ENCODE peak calls at places on chromosome 9, in five cellular contexts. S is hepatocyte, R is OCI-LY7, A is GM23248, G is neural progenitor cell. Q is an unnamed sample.

GRCh38 chr9:79371301-79371700 is 200.5 kb upstream of the TLE4 start:
- DNase-seq in S (no peak), R (no peak), A (no peak), G (no peak), Q (no peak)

GRCh38 chr9:106983346-106983745 is 120.4 kb downstream of the ZNF462 start:
- DNase-seq in S (no peak), R (no peak), A (no peak), G (no peak), Q (no peak)

GRCh38 chr9:69131682-69132081 is 42.4 kb upstream of the TJP2 start:
- DNase-seq in S (peak; percentile 86), R (no peak), A (peak; percentile 85), G (no peak), Q (no peak)

GRCh38 chr9:86135374-86135773 is 36.0 kb upstream of the GOLM1 start:
- DNase-seq in S (no peak), R (no peak), A (no peak), G (no peak), Q (no peak)

GRCh38 chr9:134884492-134884891 is 3.9 kb downstream of the FCN2 start:
- DNase-seq in S (no peak), R (no peak), A (no peak), G (no peak), Q (no peak)

GRCh38 chr9:112086627-112087026 is 88.5 kb downstream of the SUSD1 start:
- DNase-seq in S (no peak), R (peak; percentile 12), A (peak; percentile 68), G (peak; percentile 44), Q (no peak)

GRCh38 chr9:110655723-110656641 is 12.6 kb upstream of the MUSK start:
- DNase-seq in S (no peak), R (no peak), A (peak; percentile 90), G (no peak), Q (no peak)

GRCh38 chr9:108463927-108464606 is 391.7 kb downstream of the ACTL7B start:
- DNase-seq in S (no peak), R (no peak), A (peak; percentile 51), G (no peak), Q (no peak)

GRCh38 chr9:4517274-4517673 is 27.0 kb downstream of the SLC1A1 start:
- DNase-seq in S (no peak), R (no peak), A (peak; percentile 61), G (no peak), Q (no peak)

GRCh38 chr9:71911908-71912325 is 478 bp downstream of the C9orf85 start:
- DNase-seq in S (no peak), R (no peak), A (peak; percentile 75), G (no peak), Q (no peak)

GRCh38 chr9:84379740-84380139 is 39.2 kb upstream of the SLC28A3 start:
- DNase-seq in S (no peak), R (no peak), A (peak; percentile 40), G (no peak), Q (no peak)

GRCh38 chr9:3435732-3436131 is 90.1 kb downstream of the RFX3 start:
- DNase-seq in S (no peak), R (no peak), A (no peak), G (no peak), Q (no peak)

GRCh38 chr9:122192261-122192875 is 32.7 kb downstream of the MORN5 start:
- DNase-seq in S (no peak), R (no peak), A (no peak), G (no peak), Q (peak; percentile 30)

GRCh38 chr9:38421498-38422211 is 2.6 kb downstream of the IGFBPL1 start:
- DNase-seq in S (no peak), R (no peak), A (no peak), G (peak; percentile 91), Q (no peak)

GRCh38 chr9:84045481-84046097 is 65.0 kb downstream of the RMI1 start:
- DNase-seq in S (peak; percentile 7), R (no peak), A (no peak), G (no peak), Q (no peak)

GRCh38 chr9:14018061-14018460 is 295.9 kb downstream of the NFIB start:
- DNase-seq in S (peak; percentile 24), R (no peak), A (peak; percentile 78), G (no peak), Q (no peak)

GRCh38 chr9:98708103-98708932 is 417 bp downstream of the GABBR2 start:
- DNase-seq in S (no peak), R (no peak), A (peak; percentile 48), G (no peak), Q (no peak)

GRCh38 chr9:120904061-120904998 is 22.3 kb downstream of the TRAF1 start:
- DNase-seq in S (no peak), R (peak; percentile 89), A (no peak), G (no peak), Q (peak; percentile 94)

GRCh38 chr9:83065233-83065632 is 2.3 kb upstream of the RASEF start:
- DNase-seq in S (no peak), R (no peak), A (no peak), G (no peak), Q (no peak)

GRCh38 chr9:108937561-108938305 is 3.5 kb downstream of the ABITRAM start:
- DNase-seq in S (no peak), R (no peak), A (no peak), G (no peak), Q (no peak)

GRCh38 chr9:35566417-35566816 is 38.6 kb upstream of the TESK1 start:
- DNase-seq in S (no peak), R (no peak), A (peak; percentile 74), G (no peak), Q (no peak)

GRCh38 chr9:113673726-113674125 is 202.4 kb upstream of the ZNF618 start:
- DNase-seq in S (no peak), R (no peak), A (peak; percentile 48), G (no peak), Q (no peak)

GRCh38 chr9:699396-699795 is 142.1 kb upstream of the DMRT1 start:
- DNase-seq in S (no peak), R (no peak), A (no peak), G (no peak), Q (no peak)

GRCh38 chr9:87382902-87383301 is 114.8 kb upstream of the DAPK1 start:
- DNase-seq in S (no peak), R (no peak), A (peak; percentile 30), G (no peak), Q (no peak)

GRCh38 chr9:35350827-35351549 is 138.9 kb upstream of the RUSC2 start:
- DNase-seq in S (no peak), R (no peak), A (peak; percentile 70), G (no peak), Q (no peak)

GRCh38 chr9:26746357-26747072 is 146.1 kb downstream of the CAAP1 start:
- DNase-seq in S (peak; percentile 61), R (no peak), A (peak; percentile 28), G (no peak), Q (peak; percentile 70)

GRCh38 chr9:105148328-105149006 is 96.0 kb upstream of the SLC44A1 start:
- DNase-seq in S (no peak), R (no peak), A (no peak), G (peak; percentile 51), Q (no peak)

GRCh38 chr9:109811876-109812275 is 31.9 kb downstream of the PALM2AKAP2 start:
- DNase-seq in S (no peak), R (no peak), A (no peak), G (no peak), Q (no peak)

GRCh38 chr9:130448771-130449170 is 4.0 kb downstream of the ASS1 start:
- DNase-seq in S (no peak), R (no peak), A (no peak), G (no peak), Q (no peak)

GRCh38 chr9:87122947-87123685 is 175.8 kb upstream of the GAS1 start:
- DNase-seq in S (peak; percentile 15), R (no peak), A (peak; percentile 88), G (no peak), Q (no peak)

GRCh38 chr9:126411225-126411947 is 84.8 kb downstream of the MVB12B start:
- DNase-seq in S (no peak), R (peak; percentile 48), A (peak; percentile 72), G (no peak), Q (peak; percentile 85)

GRCh38 chr9:123835821-123836220 is 94.1 kb downstream of the DENND1A start:
- DNase-seq in S (no peak), R (no peak), A (no peak), G (no peak), Q (no peak)

DNA sequence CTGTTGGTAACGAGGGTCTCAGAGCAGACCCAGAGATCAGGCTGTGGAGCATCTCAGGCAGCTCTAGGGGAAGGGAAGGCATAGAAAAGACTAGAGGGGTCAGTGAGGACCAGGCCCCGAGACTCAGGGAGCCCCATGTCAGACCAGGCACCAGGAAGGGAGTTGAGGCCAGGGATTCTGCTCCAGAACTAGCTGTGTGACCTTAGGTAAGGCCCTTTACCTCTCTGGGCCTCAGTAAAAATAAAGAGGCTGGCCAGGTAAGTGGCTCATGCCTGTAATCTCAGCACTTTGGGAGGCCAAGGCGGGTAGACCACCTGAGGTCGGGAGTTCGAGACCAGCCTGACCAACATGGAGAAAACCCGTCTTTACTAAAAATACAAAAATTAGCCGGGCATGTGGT is 176.4 kb upstream of the IER5L start:
- DNase-seq in S (no peak), R (no peak), A (no peak), G (no peak), Q (no peak)
- TF ChIP-seq EZH2phosphoT487 in S (no peak), R (no peak), A (no peak), G (no peak), Q (no peak)

GRCh38 chr9:78245401-78245800 is 9.5 kb downstream of the CEP78 start:
- DNase-seq in S (no peak), R (no peak), A (no peak), G (no peak), Q (no peak)
- H3K36me3 ChIP-seq in S (no peaks in the 10 kb centered on the region), R (peaks cover 95% of the 10 kb centered on the region), A (peaks cover 8% of the 10 kb centered on the region), G (peaks cover 48% of the 10 kb centered on the region), Q (peaks cover 3% of the 10 kb centered on the region)

GRCh38 chr9:21811914-21812313 is 9.5 kb downstream of the MTAP start:
- DNase-seq in S (no peak), R (no peak), A (no peak), G (no peak), Q (no peak)

GRCh38 chr9:21810881-21811280 is 8.4 kb downstream of the MTAP start:
- DNase-seq in S (no peak), R (no peak), A (peak; percentile 24), G (no peak), Q (no peak)

GRCh38 chr9:21813575-21814473 is 11.4 kb downstream of the MTAP start:
- DNase-seq in S (peak; percentile 91), R (peak; percentile 85), A (peak; percentile 87), G (peak; percentile 78), Q (peak; percentile 63)

GRCh38 chr9:21812415-21812814 is 10.0 kb downstream of the MTAP start:
- DNase-seq in S (no peak), R (no peak), A (peak; percentile 79), G (no peak), Q (no peak)

DNA sequence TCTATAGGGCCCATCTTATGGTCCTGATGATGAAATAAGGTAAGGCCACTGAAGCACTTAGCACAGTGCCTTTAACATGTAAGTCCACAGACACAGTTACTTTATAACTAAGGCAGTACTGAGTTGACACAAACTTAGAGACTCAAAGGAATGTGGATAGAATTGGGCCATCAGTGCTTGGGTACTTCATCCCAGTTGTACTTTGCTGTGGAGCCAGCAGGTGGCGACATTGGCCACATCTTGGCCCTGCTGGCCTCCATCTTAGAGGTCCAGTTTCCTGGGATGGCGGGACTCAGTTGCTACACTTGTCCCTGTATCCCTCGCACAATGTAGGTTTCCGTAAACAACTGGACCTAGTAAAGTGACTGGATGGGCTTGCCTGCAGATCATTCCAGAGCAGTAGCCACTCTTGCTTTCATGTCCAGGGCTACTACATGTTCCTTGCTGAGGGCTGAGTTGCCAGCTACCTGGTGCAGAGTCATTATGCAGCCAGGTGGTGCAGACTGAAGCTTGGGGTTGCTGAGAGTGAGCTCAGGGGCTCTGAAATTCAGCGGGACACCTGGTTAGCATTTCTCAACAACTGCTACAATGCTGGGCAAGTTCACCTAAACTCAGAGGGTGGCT is 10.6 kb downstream of the MTAP start:
- DNase-seq in S (peak; percentile 81), R (peak; percentile 72), A (peak; percentile 81), G (peak; percentile 74), Q (peak; percentile 54)
- TF ChIP-seq EZH2phosphoT487 in S (no peak), R (no peak), A (no peak), G (no peak), Q (no peak)

GRCh38 chr9:33469891-33470290 is 3.8 kb downstream of the NOL6 start:
- DNase-seq in S (no peak), R (no peak), A (no peak), G (no peak), Q (no peak)
- H3K36me3 ChIP-seq in S (peaks cover 2% of the 10 kb centered on the region), R (peaks cover 73% of the 10 kb centered on the region), A (peaks cover 29% of the 10 kb centered on the region), G (no peaks in the 10 kb centered on the region), Q (peaks cover 15% of the 10 kb centered on the region)